ENCODE peak calls at places on chromosomes 12 and 14, in eight cellular contexts. One of them, this sample, is unnamed.

GRCh38 chr12:64400041-64400440 is 4.2 kb upstream of the XPOT start:
- DNase-seq in NB4: peak
- DNase-seq in stomach: no peak
- DNase-seq in AG09309: no peak
- DNase-seq in cardiac muscle cell: peak
- DNase-seq in omental fat pad: no peak
- DNase-seq in fibroblast of lung: peak
- DNase-seq in DND-41: no peak
- DNase-seq in this sample: no peak

GRCh38 chr12:103626498-103626897 is 39.4 kb downstream of the STAB2 start:
- DNase-seq in NB4: no peak
- DNase-seq in stomach: peak
- DNase-seq in AG09309: peak
- DNase-seq in cardiac muscle cell: peak
- DNase-seq in omental fat pad: no peak
- DNase-seq in fibroblast of lung: no peak
- DNase-seq in DND-41: no peak
- DNase-seq in this sample: no peak

GRCh38 chr12:26798669-26799068 is 34.3 kb downstream of the ITPR2 start:
- DNase-seq in NB4: no peak
- DNase-seq in stomach: no peak
- DNase-seq in AG09309: no peak
- DNase-seq in cardiac muscle cell: no peak
- DNase-seq in omental fat pad: no peak
- DNase-seq in fibroblast of lung: no peak
- DNase-seq in DND-41: no peak
- DNase-seq in this sample: no peak

GRCh38 chr12:128804762-128805161 is 19.0 kb downstream of the SLC15A4 start:
- DNase-seq in NB4: no peak
- DNase-seq in stomach: no peak
- DNase-seq in AG09309: no peak
- DNase-seq in cardiac muscle cell: no peak
- DNase-seq in omental fat pad: no peak
- DNase-seq in fibroblast of lung: no peak
- DNase-seq in DND-41: no peak
- DNase-seq in this sample: no peak

GRCh38 chr12:122730215-122731014 is at the start of gene HCAR1:
- DNase-seq in NB4: no peak
- DNase-seq in stomach: peak
- DNase-seq in AG09309: no peak
- DNase-seq in cardiac muscle cell: peak
- DNase-seq in omental fat pad: no peak
- DNase-seq in fibroblast of lung: no peak
- DNase-seq in DND-41: peak
- DNase-seq in this sample: no peak

GRCh38 chr12:53268637-53269562 is 801 bp downstream of the ESPL1 start:
- DNase-seq in NB4: no peak
- DNase-seq in stomach: no peak
- DNase-seq in AG09309: no peak
- DNase-seq in cardiac muscle cell: no peak
- DNase-seq in omental fat pad: no peak
- DNase-seq in fibroblast of lung: no peak
- DNase-seq in DND-41: peak
- DNase-seq in this sample: no peak

GRCh38 chr12:56119361-56119796 is 1.3 kb downstream of the ZC3H10 start:
- DNase-seq in NB4: peak
- DNase-seq in stomach: peak
- DNase-seq in AG09309: peak
- DNase-seq in cardiac muscle cell: peak
- DNase-seq in omental fat pad: no peak
- DNase-seq in fibroblast of lung: peak
- DNase-seq in DND-41: peak
- DNase-seq in this sample: no peak

GRCh38 chr12:50520345-50520744 is 15.6 kb downstream of the DIP2B start:
- DNase-seq in NB4: no peak
- DNase-seq in stomach: no peak
- DNase-seq in AG09309: no peak
- DNase-seq in cardiac muscle cell: no peak
- DNase-seq in omental fat pad: no peak
- DNase-seq in fibroblast of lung: no peak
- DNase-seq in DND-41: no peak
- DNase-seq in this sample: no peak

GRCh38 chr12:110590806-110591326 is 7.7 kb upstream of the PPTC7 start:
- DNase-seq in NB4: peak
- DNase-seq in stomach: no peak
- DNase-seq in AG09309: peak
- DNase-seq in cardiac muscle cell: peak
- DNase-seq in omental fat pad: no peak
- DNase-seq in fibroblast of lung: no peak
- DNase-seq in DND-41: no peak
- DNase-seq in this sample: no peak

GRCh38 chr12:130920711-130921381 is 32.9 kb upstream of the ADGRD1 start:
- DNase-seq in NB4: no peak
- DNase-seq in stomach: peak
- DNase-seq in AG09309: peak
- DNase-seq in cardiac muscle cell: peak
- DNase-seq in omental fat pad: peak
- DNase-seq in fibroblast of lung: peak
- DNase-seq in DND-41: no peak
- DNase-seq in this sample: no peak

GRCh38 chr12:121812921-121813896 is 9.4 kb downstream of the SETD1B start:
- DNase-seq in NB4: no peak
- DNase-seq in stomach: peak
- DNase-seq in AG09309: no peak
- DNase-seq in cardiac muscle cell: peak
- DNase-seq in omental fat pad: no peak
- DNase-seq in fibroblast of lung: no peak
- DNase-seq in DND-41: no peak
- DNase-seq in this sample: no peak

GRCh38 chr12:122072031-122072970 is 6.3 kb upstream of the MLXIP start:
- DNase-seq in NB4: no peak
- DNase-seq in stomach: peak
- DNase-seq in AG09309: peak
- DNase-seq in cardiac muscle cell: peak
- DNase-seq in omental fat pad: no peak
- DNase-seq in fibroblast of lung: peak
- DNase-seq in DND-41: no peak
- DNase-seq in this sample: no peak

GRCh38 chr12:112517730-112518129 is 99.0 kb downstream of the PTPN11 start:
- DNase-seq in NB4: no peak
- DNase-seq in stomach: no peak
- DNase-seq in AG09309: no peak
- DNase-seq in cardiac muscle cell: no peak
- DNase-seq in omental fat pad: no peak
- DNase-seq in fibroblast of lung: no peak
- DNase-seq in DND-41: no peak
- DNase-seq in this sample: no peak

GRCh38 chr12:119266963-119267362 is 67.6 kb upstream of the CCDC60 start:
- DNase-seq in NB4: no peak
- DNase-seq in stomach: no peak
- DNase-seq in AG09309: no peak
- DNase-seq in cardiac muscle cell: no peak
- DNase-seq in omental fat pad: no peak
- DNase-seq in fibroblast of lung: no peak
- DNase-seq in DND-41: no peak
- DNase-seq in this sample: no peak

GRCh38 chr12:112979281-112979680 is 962 bp downstream of the OAS2 start:
- DNase-seq in NB4: no peak
- DNase-seq in stomach: peak
- DNase-seq in AG09309: no peak
- DNase-seq in cardiac muscle cell: no peak
- DNase-seq in omental fat pad: no peak
- DNase-seq in fibroblast of lung: no peak
- DNase-seq in DND-41: peak
- DNase-seq in this sample: no peak

GRCh38 chr12:77402726-77403125 is 337.4 kb upstream of the E2F7 start:
- DNase-seq in NB4: no peak
- DNase-seq in stomach: no peak
- DNase-seq in AG09309: peak
- DNase-seq in cardiac muscle cell: peak
- DNase-seq in omental fat pad: no peak
- DNase-seq in fibroblast of lung: peak
- DNase-seq in DND-41: no peak
- DNase-seq in this sample: no peak

GRCh38 chr12:55037349-55037748 is 17.6 kb downstream of the NEUROD4 start:
- DNase-seq in NB4: no peak
- DNase-seq in stomach: no peak
- DNase-seq in AG09309: no peak
- DNase-seq in cardiac muscle cell: no peak
- DNase-seq in omental fat pad: no peak
- DNase-seq in fibroblast of lung: no peak
- DNase-seq in DND-41: no peak
- DNase-seq in this sample: no peak

GRCh38 chr14:25150401-25150800 is 100.5 kb upstream of the STXBP6 start:
- DNase-seq in NB4: no peak
- DNase-seq in stomach: no peak
- DNase-seq in AG09309: no peak
- DNase-seq in cardiac muscle cell: no peak
- DNase-seq in omental fat pad: no peak
- DNase-seq in fibroblast of lung: peak
- DNase-seq in DND-41: no peak
- DNase-seq in this sample: no peak

DNA sequence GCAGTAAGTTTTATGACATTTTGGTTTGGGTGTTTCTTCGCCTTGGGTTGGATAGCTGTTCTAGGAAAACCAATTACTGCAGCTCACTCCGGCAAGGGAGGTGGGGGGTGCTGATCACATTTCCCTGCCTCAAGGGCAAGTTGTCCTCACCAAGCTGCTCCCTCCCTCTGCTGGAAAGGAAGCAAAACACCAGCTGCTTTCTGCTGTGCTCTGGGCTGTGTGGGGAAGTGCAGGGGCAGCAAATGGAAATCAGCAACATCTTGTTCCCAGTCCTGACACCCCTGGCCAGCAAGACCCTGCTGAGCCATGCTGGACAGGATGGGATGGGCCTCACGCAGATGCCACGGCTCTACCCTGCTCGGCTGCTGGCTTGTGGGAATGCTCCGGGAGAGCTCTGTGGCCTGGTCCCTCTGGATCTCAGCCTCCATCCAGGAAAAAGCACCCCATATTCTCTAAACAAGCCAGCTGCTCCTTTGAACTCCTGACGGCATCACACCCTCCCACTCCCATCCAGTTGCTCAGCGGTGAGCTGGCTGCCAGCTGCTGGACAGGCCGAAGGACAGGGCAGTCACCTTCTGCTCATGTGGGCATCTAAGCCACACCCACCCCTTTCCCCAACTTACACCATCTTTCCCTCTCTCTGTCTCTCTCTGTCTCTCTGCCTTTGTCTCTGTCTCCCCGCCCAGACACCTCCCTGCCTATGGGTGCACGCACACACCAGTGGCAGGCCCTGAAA is 52.4 kb upstream of the EIF5 start:
- DNase-seq in NB4: peak
- DNase-seq in stomach: peak
- DNase-seq in AG09309: peak
- DNase-seq in cardiac muscle cell: peak
- DNase-seq in omental fat pad: no peak
- DNase-seq in fibroblast of lung: peak
- DNase-seq in DND-41: no peak
- DNase-seq in this sample: no peak
- TF ChIP-seq CTCF in NB4: peak
- TF ChIP-seq CTCF in stomach: no peak
- TF ChIP-seq CTCF in AG09309: peak
- TF ChIP-seq CTCF in cardiac muscle cell: peak
- TF ChIP-seq CTCF in omental fat pad: no peak
- TF ChIP-seq CTCF in fibroblast of lung: peak
- TF ChIP-seq CTCF in DND-41: no peak
- TF ChIP-seq CTCF in this sample: no peak

GRCh38 chr12:48122065-48122834 is 3.1 kb downstream of the PFKM start:
- DNase-seq in NB4: no peak
- DNase-seq in stomach: no peak
- DNase-seq in AG09309: no peak
- DNase-seq in cardiac muscle cell: no peak
- DNase-seq in omental fat pad: no peak
- DNase-seq in fibroblast of lung: no peak
- DNase-seq in DND-41: no peak
- DNase-seq in this sample: no peak
- TF ChIP-seq CTCF in NB4: no peak
- TF ChIP-seq CTCF in stomach: no peak
- TF ChIP-seq CTCF in AG09309: no peak
- TF ChIP-seq CTCF in cardiac muscle cell: no peak
- TF ChIP-seq CTCF in omental fat pad: no peak
- TF ChIP-seq CTCF in fibroblast of lung: no peak
- TF ChIP-seq CTCF in DND-41: no peak
- TF ChIP-seq CTCF in this sample: no peak

GRCh38 chr14:26191666-26192065 is 406.2 kb downstream of the NOVA1 start:
- DNase-seq in NB4: no peak
- DNase-seq in stomach: no peak
- DNase-seq in AG09309: no peak
- DNase-seq in cardiac muscle cell: no peak
- DNase-seq in omental fat pad: no peak
- DNase-seq in fibroblast of lung: peak
- DNase-seq in DND-41: no peak
- DNase-seq in this sample: no peak

GRCh38 chr14:26194816-26195215 is 403.0 kb downstream of the NOVA1 start:
- DNase-seq in NB4: no peak
- DNase-seq in stomach: no peak
- DNase-seq in AG09309: no peak
- DNase-seq in cardiac muscle cell: no peak
- DNase-seq in omental fat pad: no peak
- DNase-seq in fibroblast of lung: no peak
- DNase-seq in DND-41: no peak
- DNase-seq in this sample: no peak

GRCh38 chr14:26187996-26188605 is 409.7 kb downstream of the NOVA1 start:
- DNase-seq in NB4: no peak
- DNase-seq in stomach: no peak
- DNase-seq in AG09309: no peak
- DNase-seq in cardiac muscle cell: peak
- DNase-seq in omental fat pad: no peak
- DNase-seq in fibroblast of lung: no peak
- DNase-seq in DND-41: no peak
- DNase-seq in this sample: no peak

GRCh38 chr14:26190644-26191043 is 407.2 kb downstream of the NOVA1 start:
- DNase-seq in NB4: no peak
- DNase-seq in stomach: no peak
- DNase-seq in AG09309: no peak
- DNase-seq in cardiac muscle cell: peak
- DNase-seq in omental fat pad: no peak
- DNase-seq in fibroblast of lung: peak
- DNase-seq in DND-41: no peak
- DNase-seq in this sample: no peak

GRCh38 chr14:26191123-26191522 is 406.7 kb downstream of the NOVA1 start:
- DNase-seq in NB4: no peak
- DNase-seq in stomach: no peak
- DNase-seq in AG09309: no peak
- DNase-seq in cardiac muscle cell: peak
- DNase-seq in omental fat pad: no peak
- DNase-seq in fibroblast of lung: no peak
- DNase-seq in DND-41: no peak
- DNase-seq in this sample: no peak
- TF ChIP-seq CTCF in NB4: no peak
- TF ChIP-seq CTCF in stomach: no peak
- TF ChIP-seq CTCF in AG09309: no peak
- TF ChIP-seq CTCF in cardiac muscle cell: peak
- TF ChIP-seq CTCF in omental fat pad: no peak
- TF ChIP-seq CTCF in fibroblast of lung: peak
- TF ChIP-seq CTCF in DND-41: no peak
- TF ChIP-seq CTCF in this sample: no peak

GRCh38 chr14:81252278-81252677 is 31.5 kb upstream of the GTF2A1 start:
- DNase-seq in NB4: no peak
- DNase-seq in stomach: no peak
- DNase-seq in AG09309: no peak
- DNase-seq in cardiac muscle cell: no peak
- DNase-seq in omental fat pad: no peak
- DNase-seq in fibroblast of lung: no peak
- DNase-seq in DND-41: no peak
- DNase-seq in this sample: no peak

GRCh38 chr14:81256289-81256960 is 35.7 kb upstream of the GTF2A1 start:
- DNase-seq in NB4: peak
- DNase-seq in stomach: no peak
- DNase-seq in AG09309: no peak
- DNase-seq in cardiac muscle cell: no peak
- DNase-seq in omental fat pad: no peak
- DNase-seq in fibroblast of lung: no peak
- DNase-seq in DND-41: no peak
- DNase-seq in this sample: no peak
- TF ChIP-seq CTCF in NB4: no peak
- TF ChIP-seq CTCF in stomach: no peak
- TF ChIP-seq CTCF in AG09309: no peak
- TF ChIP-seq CTCF in cardiac muscle cell: no peak
- TF ChIP-seq CTCF in omental fat pad: no peak
- TF ChIP-seq CTCF in fibroblast of lung: no peak
- TF ChIP-seq CTCF in DND-41: no peak
- TF ChIP-seq CTCF in this sample: no peak